ENCODE peak calls at places on chromosomes 16 and 17, in nine cellular contexts. One of them, this sample, is unnamed.
A peak's percentile ranks its signal among the peaks of the same experiment; 100 is the strongest.

GRCh38 chr17:73348824-73349095 is 37.0 kb upstream of the CDC42EP4 start:
- DNase-seq in activated CD8-positive, alpha-beta memory T cell treated with anti-CD3 and anti-CD28 coated beads for 48 hours: no peak
- DNase-seq in activated T-cell treated with anti-CD3 and anti-CD28 coated beads for 4 hours: no peak
- DNase-seq in memory B cell: no peak
- DNase-seq in Daoy: no peak
- DNase-seq in fibroblast of the conjunctiva: no peak
- DNase-seq in Karpas-422: no peak
- DNase-seq in CD4-positive, CD25-positive, alpha-beta regulatory T cell: no peak
- DNase-seq in GM23248: no peak
- DNase-seq in this sample: no peak

GRCh38 chr16:75234856-75235696 is 16.3 kb downstream of the CTRB1 start:
- DNase-seq in memory B cell: no peak
- DNase-seq in activated T-cell treated with anti-CD3 and anti-CD28 coated beads for 4 hours: no peak
- DNase-seq in CD4-positive, CD25-positive, alpha-beta regulatory T cell: no peak
- DNase-seq in Karpas-422: no peak
- DNase-seq in Daoy: no peak
- DNase-seq in activated CD8-positive, alpha-beta memory T cell treated with anti-CD3 and anti-CD28 coated beads for 48 hours: no peak
- DNase-seq in fibroblast of the conjunctiva: no peak
- DNase-seq in GM23248: no peak
- DNase-seq in this sample: no peak

GRCh38 chr17:38448208-38448776 is 20.0 kb downstream of the ARHGAP23 start:
- DNase-seq in memory B cell: no peak
- DNase-seq in CD4-positive, CD25-positive, alpha-beta regulatory T cell: no peak
- DNase-seq in activated T-cell treated with anti-CD3 and anti-CD28 coated beads for 4 hours: no peak
- DNase-seq in Daoy: peak; percentile 41
- DNase-seq in activated CD8-positive, alpha-beta memory T cell treated with anti-CD3 and anti-CD28 coated beads for 48 hours: no peak
- DNase-seq in GM23248: peak; percentile 57
- DNase-seq in fibroblast of the conjunctiva: no peak
- DNase-seq in Karpas-422: no peak
- DNase-seq in this sample: no peak

GRCh38 chr16:69182730-69183416 is 4.1 kb upstream of the SNTB2 start:
- DNase-seq in Karpas-422: no peak
- DNase-seq in CD4-positive, CD25-positive, alpha-beta regulatory T cell: no peak
- DNase-seq in memory B cell: no peak
- DNase-seq in fibroblast of the conjunctiva: no peak
- DNase-seq in activated CD8-positive, alpha-beta memory T cell treated with anti-CD3 and anti-CD28 coated beads for 48 hours: no peak
- DNase-seq in GM23248: no peak
- DNase-seq in activated T-cell treated with anti-CD3 and anti-CD28 coated beads for 4 hours: no peak
- DNase-seq in Daoy: no peak
- DNase-seq in this sample: no peak

GRCh38 chr16:89308391-89309333 is 91.2 kb downstream of the ZNF778 start:
- DNase-seq in Karpas-422: peak; percentile 73
- DNase-seq in activated T-cell treated with anti-CD3 and anti-CD28 coated beads for 4 hours: no peak
- DNase-seq in CD4-positive, CD25-positive, alpha-beta regulatory T cell: no peak
- DNase-seq in memory B cell: no peak
- DNase-seq in GM23248: no peak
- DNase-seq in fibroblast of the conjunctiva: no peak
- DNase-seq in activated CD8-positive, alpha-beta memory T cell treated with anti-CD3 and anti-CD28 coated beads for 48 hours: no peak
- DNase-seq in Daoy: no peak
- DNase-seq in this sample: no peak

GRCh38 chr16:85448557-85449194 is 164.4 kb upstream of the GSE1 start:
- DNase-seq in fibroblast of the conjunctiva: no peak
- DNase-seq in GM23248: no peak
- DNase-seq in memory B cell: no peak
- DNase-seq in Karpas-422: no peak
- DNase-seq in Daoy: no peak
- DNase-seq in CD4-positive, CD25-positive, alpha-beta regulatory T cell: no peak
- DNase-seq in activated CD8-positive, alpha-beta memory T cell treated with anti-CD3 and anti-CD28 coated beads for 48 hours: no peak
- DNase-seq in activated T-cell treated with anti-CD3 and anti-CD28 coated beads for 4 hours: peak; percentile 30
- DNase-seq in this sample: no peak

GRCh38 chr17:751269-752001 is 629 bp downstream of the GEMIN4 start:
- DNase-seq in Karpas-422: peak; percentile 86
- DNase-seq in CD4-positive, CD25-positive, alpha-beta regulatory T cell: peak; percentile 28
- DNase-seq in memory B cell: peak; percentile 44
- DNase-seq in fibroblast of the conjunctiva: no peak
- DNase-seq in activated T-cell treated with anti-CD3 and anti-CD28 coated beads for 4 hours: peak; percentile 44
- DNase-seq in activated CD8-positive, alpha-beta memory T cell treated with anti-CD3 and anti-CD28 coated beads for 48 hours: peak; percentile 25
- DNase-seq in Daoy: peak; percentile 65
- DNase-seq in GM23248: peak; percentile 75
- DNase-seq in this sample: peak; percentile 59

GRCh38 chr17:71842991-71843390 is 277.8 kb upstream of the SOX9 start:
- DNase-seq in GM23248: no peak
- DNase-seq in activated CD8-positive, alpha-beta memory T cell treated with anti-CD3 and anti-CD28 coated beads for 48 hours: no peak
- DNase-seq in fibroblast of the conjunctiva: no peak
- DNase-seq in CD4-positive, CD25-positive, alpha-beta regulatory T cell: no peak
- DNase-seq in activated T-cell treated with anti-CD3 and anti-CD28 coated beads for 4 hours: no peak
- DNase-seq in Daoy: no peak
- DNase-seq in Karpas-422: no peak
- DNase-seq in memory B cell: no peak
- DNase-seq in this sample: no peak

GRCh38 chr16:49498241-49499017 is 124.8 kb downstream of the C16orf78 start:
- DNase-seq in Daoy: no peak
- DNase-seq in activated T-cell treated with anti-CD3 and anti-CD28 coated beads for 4 hours: no peak
- DNase-seq in fibroblast of the conjunctiva: no peak
- DNase-seq in activated CD8-positive, alpha-beta memory T cell treated with anti-CD3 and anti-CD28 coated beads for 48 hours: no peak
- DNase-seq in CD4-positive, CD25-positive, alpha-beta regulatory T cell: no peak
- DNase-seq in Karpas-422: no peak
- DNase-seq in memory B cell: no peak
- DNase-seq in GM23248: no peak
- DNase-seq in this sample: no peak